ENCODE peak calls at places on chromosomes 3 and 15, in seven cellular contexts. Q, R, O, D, M, V and L are unnamed samples.

GRCh38 chr3:50568947-50569749 is at the start of gene HEMK1:
- DNase-seq in Q (peak; percentile 97), R (peak; percentile 99), O (peak; percentile 87), D (peak; percentile 99), M (peak; percentile 95), V (peak; percentile 99), L (peak; percentile 98)

GRCh38 chr15:51938286-51938685 is 33.3 kb downstream of the LEO1 start:
- DNase-seq in Q (no peak), R (no peak), O (no peak), D (no peak), M (no peak), V (no peak), L (no peak)

GRCh38 chr3:32835049-32835371 is 17.2 kb downstream of the TRIM71 start:
- DNase-seq in Q (no peak), R (no peak), O (no peak), D (no peak), M (no peak), V (no peak), L (no peak)

GRCh38 chr3:194757629-194758028 is 71.9 kb downstream of the FAM43A start:
- DNase-seq in Q (no peak), R (no peak), O (no peak), D (peak; percentile 44), M (no peak), V (no peak), L (no peak)

GRCh38 chr3:132245547-132245946 is 71.7 kb upstream of the ACP3 start:
- DNase-seq in Q (no peak), R (no peak), O (no peak), D (no peak), M (peak; percentile 10), V (no peak), L (no peak)

GRCh38 chr3:124115965-124116364 is 124.0 kb upstream of the ROPN1 start:
- DNase-seq in Q (no peak), R (no peak), O (no peak), D (no peak), M (no peak), V (no peak), L (no peak)

GRCh38 chr15:96330450-96331140 is at the start of gene NR2F2:
- DNase-seq in Q (peak; percentile 98), R (peak; percentile 98), O (peak; percentile 98), D (peak; percentile 99), M (peak; percentile 84), V (peak; percentile 94), L (peak; percentile 87)

GRCh38 chr3:140505256-140505655 is 172.6 kb upstream of the TRIM42 start:
- DNase-seq in Q (no peak), R (no peak), O (no peak), D (no peak), M (no peak), V (no peak), L (no peak)

GRCh38 chr3:53495518-53496501 is 1.4 kb downstream of the CACNA1D start:
- DNase-seq in Q (no peak), R (peak; percentile 30), O (no peak), D (no peak), M (no peak), V (peak; percentile 17), L (no peak)

GRCh38 chr15:65115086-65115485 is at the start of gene UBAP1L:
- DNase-seq in Q (no peak), R (no peak), O (no peak), D (no peak), M (no peak), V (no peak), L (no peak)

GRCh38 chr3:71962561-71963240 is 177.8 kb upstream of the PROK2 start:
- DNase-seq in Q (no peak), R (no peak), O (no peak), D (no peak), M (peak; percentile 63), V (no peak), L (no peak)

GRCh38 chr3:62622553-62623174 is 249.3 kb upstream of the FEZF2 start:
- DNase-seq in Q (peak; percentile 10), R (no peak), O (peak; percentile 76), D (no peak), M (peak; percentile 59), V (no peak), L (no peak)

GRCh38 chr3:535566-536416 is 339.2 kb downstream of the CHL1 start:
- DNase-seq in Q (no peak), R (no peak), O (no peak), D (no peak), M (no peak), V (peak; percentile 9), L (no peak)

GRCh38 chr15:74613953-74614743 is 1.5 kb upstream of the CLK3 start:
- DNase-seq in Q (no peak), R (no peak), O (peak; percentile 77), D (peak; percentile 81), M (no peak), V (no peak), L (no peak)

GRCh38 chr15:74613089-74613952 is 2.3 kb upstream of the CLK3 start:
- DNase-seq in Q (no peak), R (no peak), O (no peak), D (no peak), M (peak; percentile 52), V (no peak), L (no peak)

GRCh38 chr15:74615313-74616019 is at the start of gene CLK3:
- DNase-seq in Q (peak; percentile 95), R (peak; percentile 98), O (peak; percentile 89), D (peak; percentile 94), M (peak; percentile 98), V (peak; percentile 98), L (peak; percentile 82)

GRCh38 chr15:74616020-74616939 is 644 bp downstream of the CLK3 start:
- DNase-seq in Q (peak; percentile 45), R (peak; percentile 87), O (peak; percentile 56), D (peak; percentile 68), M (peak; percentile 94), V (peak; percentile 89), L (peak; percentile 46)

DNA sequence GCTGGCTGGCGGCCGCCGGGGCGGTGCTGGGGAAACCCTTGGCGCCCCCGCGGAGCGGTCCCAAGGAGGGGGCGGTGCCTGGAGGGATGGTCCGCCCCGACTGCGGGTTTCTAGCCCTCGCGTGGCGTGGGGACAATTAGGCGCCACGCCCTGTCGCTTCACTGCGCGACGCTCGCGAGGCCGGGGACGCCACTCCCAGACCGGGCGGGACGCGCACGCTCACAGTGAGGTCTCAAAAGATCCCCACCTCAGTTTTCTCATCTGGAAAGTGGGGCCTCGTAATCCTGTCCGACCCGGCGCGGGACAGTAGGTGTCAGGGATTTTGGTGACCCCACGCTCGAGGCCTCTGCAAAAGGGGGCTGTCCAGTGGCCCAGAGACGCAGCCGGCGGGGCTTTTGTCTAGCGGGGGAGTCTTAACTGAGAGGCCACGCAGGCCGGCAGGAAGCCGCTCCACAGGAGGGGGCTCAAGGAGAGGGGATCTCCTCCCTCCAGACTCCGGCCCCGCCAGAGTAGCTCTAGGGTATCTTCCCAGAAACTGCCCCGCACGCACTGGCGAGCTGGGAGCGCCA is 808 bp upstream of the CLK3 start:
- DNase-seq in Q (peak; percentile 71), R (peak; percentile 84), O (no peak), D (no peak), M (peak; percentile 92), V (peak; percentile 90), L (peak; percentile 67)
- TF ChIP-seq POLR2A in Q (peak; percentile 51), R (no peak), O (no peak), D (peak; percentile 42), M (no peak), V (no peak), L (peak; percentile 51)

GRCh38 chr15:74350295-74351275 is 16.9 kb downstream of the CYP11A1 start:
- DNase-seq in Q (no peak), R (no peak), O (no peak), D (no peak), M (no peak), V (no peak), L (no peak)

GRCh38 chr15:74351639-74352038 is 15.8 kb downstream of the CYP11A1 start:
- DNase-seq in Q (no peak), R (no peak), O (no peak), D (no peak), M (no peak), V (no peak), L (no peak)

GRCh38 chr15:74349241-74349766 is 18.1 kb downstream of the CYP11A1 start:
- DNase-seq in Q (no peak), R (no peak), O (no peak), D (no peak), M (no peak), V (no peak), L (no peak)

GRCh38 chr15:74347757-74348250 is 19.6 kb downstream of the CYP11A1 start:
- DNase-seq in Q (no peak), R (no peak), O (no peak), D (no peak), M (no peak), V (no peak), L (no peak)

GRCh38 chr15:74352393-74352910 is 15.0 kb downstream of the CYP11A1 start:
- DNase-seq in Q (no peak), R (no peak), O (no peak), D (no peak), M (no peak), V (no peak), L (no peak)
- TF ChIP-seq POLR2A in Q (no peak), R (no peak), O (no peak), D (no peak), M (no peak), V (no peak), L (no peak)

GRCh38 chr15:77066961-77067690 is 3.8 kb downstream of the TSPAN3 start:
- DNase-seq in Q (no peak), R (no peak), O (peak; percentile 84), D (no peak), M (peak; percentile 24), V (no peak), L (no peak)
- TF ChIP-seq POLR2A in Q (no peak), R (no peak), O (no peak), D (no peak), M (no peak), V (no peak), L (no peak)

GRCh38 chr15:97875513-97876285 is 84.8 kb upstream of the ARRDC4 start:
- DNase-seq in Q (no peak), R (no peak), O (no peak), D (no peak), M (peak; percentile 47), V (peak; percentile 28), L (no peak)
- TF ChIP-seq POLR2A in Q (no peak), R (no peak), O (no peak), D (no peak), M (peak; percentile 60), V (no peak), L (no peak)

GRCh38 chr3:146199762-146200161 is 38.8 kb upstream of the PLOD2 start:
- DNase-seq in Q (no peak), R (no peak), O (no peak), D (no peak), M (no peak), V (no peak), L (no peak)

GRCh38 chr3:146195030-146195429 is 34.0 kb upstream of the PLOD2 start:
- DNase-seq in Q (no peak), R (no peak), O (peak; percentile 97), D (no peak), M (no peak), V (no peak), L (no peak)

GRCh38 chr3:146196789-146197188 is 35.8 kb upstream of the PLOD2 start:
- DNase-seq in Q (no peak), R (no peak), O (no peak), D (no peak), M (no peak), V (no peak), L (no peak)

GRCh38 chr3:146200461-146201220 is 39.7 kb upstream of the PLOD2 start:
- DNase-seq in Q (no peak), R (no peak), O (no peak), D (no peak), M (no peak), V (no peak), L (no peak)

GRCh38 chr3:146195605-146196004 is 34.6 kb upstream of the PLOD2 start:
- DNase-seq in Q (no peak), R (no peak), O (no peak), D (no peak), M (no peak), V (no peak), L (no peak)
- TF ChIP-seq POLR2A in Q (no peak), R (no peak), O (no peak), D (no peak), M (no peak), V (no peak), L (no peak)